ENCODE peak calls at places on chromosome 9, in ten cellular contexts. N is H7; J is CD8-positive, alpha-beta T cell; S is GM23338; W is sciatic nerve; K is PC-3; Z is ecto neural progenitor cell; L is thyroid gland; D is left colon; G is activated T-helper 1 cell treated with Interleukin-2 at 50 U/mL for 16 hours. H is an unnamed sample.

GRCh38 chr9:81132318-81132717 is 557.0 kb downstream of the TLE1 start:
- DNase-seq in N (no peak), J (no peak), S (no peak), W (no peak), K (peak; percentile 38), Z (no peak), L (no peak), D (no peak), G (no peak), H (no peak)

GRCh38 chr9:91256235-91256634 is 105.5 kb downstream of the AUH start:
- DNase-seq in N (no peak), J (no peak), S (no peak), W (no peak), K (no peak), Z (no peak), L (no peak), D (no peak), G (no peak), H (no peak)

GRCh38 chr9:101498323-101498722 is 35.3 kb upstream of the RNF20 start:
- DNase-seq in N (no peak), J (no peak), S (no peak), W (no peak), K (no peak), Z (no peak), L (no peak), D (no peak), G (no peak), H (no peak)

GRCh38 chr9:93288341-93288740 is 104.4 kb downstream of the WNK2 start:
- DNase-seq in N (peak; percentile 66), J (no peak), S (peak; percentile 38), W (no peak), K (no peak), Z (no peak), L (no peak), D (peak; percentile 9), G (no peak), H (no peak)

GRCh38 chr9:745761-746414 is 95.6 kb upstream of the DMRT1 start:
- DNase-seq in N (no peak), J (no peak), S (no peak), W (no peak), K (no peak), Z (no peak), L (no peak), D (no peak), G (no peak), H (no peak)

GRCh38 chr9:136147890-136148714 is 29.4 kb upstream of the TMEM250 start:
- DNase-seq in N (peak; percentile 87), J (no peak), S (no peak), W (no peak), K (no peak), Z (no peak), L (no peak), D (no peak), G (no peak), H (no peak)

GRCh38 chr9:126117158-126117425 is 209.5 kb upstream of the MVB12B start:
- DNase-seq in N (no peak), J (no peak), S (no peak), W (no peak), K (no peak), Z (no peak), L (no peak), D (no peak), G (no peak), H (no peak)

GRCh38 chr9:128072144-128073021 is 4.4 kb downstream of the SLC25A25 start:
- DNase-seq in N (no peak), J (peak; percentile 50), S (no peak), W (peak; percentile 94), K (peak; percentile 84), Z (no peak), L (peak; percentile 92), D (peak; percentile 92), G (peak; percentile 32), H (peak; percentile 96)

GRCh38 chr9:124386201-124386600 is 29.0 kb downstream of the PSMB7 start:
- DNase-seq in N (no peak), J (no peak), S (no peak), W (no peak), K (no peak), Z (no peak), L (no peak), D (no peak), G (no peak), H (no peak)

GRCh38 chr9:80699551-80699998 is 989.8 kb downstream of the TLE1 start:
- DNase-seq in N (peak; percentile 2), J (no peak), S (peak; percentile 6), W (no peak), K (peak; percentile 84), Z (no peak), L (no peak), D (no peak), G (no peak), H (no peak)

GRCh38 chr9:20683351-20684034 is 566 bp upstream of the FOCAD start:
- DNase-seq in N (peak; percentile 22), J (peak; percentile 51), S (no peak), W (peak; percentile 73), K (peak; percentile 17), Z (no peak), L (peak; percentile 60), D (peak; percentile 46), G (peak; percentile 2), H (peak; percentile 76)

GRCh38 chr9:37986001-37986400 is 82.1 kb upstream of the SLC25A51 start:
- DNase-seq in N (no peak), J (no peak), S (no peak), W (no peak), K (no peak), Z (no peak), L (no peak), D (no peak), G (no peak), H (no peak)

GRCh38 chr9:12923472-12924009 is 148.7 kb downstream of the LURAP1L start:
- DNase-seq in N (no peak), J (no peak), S (no peak), W (no peak), K (no peak), Z (no peak), L (peak; percentile 81), D (no peak), G (no peak), H (peak; percentile 53)

GRCh38 chr9:36144322-36145206 is 8.0 kb downstream of the GLIPR2 start:
- DNase-seq in N (no peak), J (no peak), S (no peak), W (no peak), K (no peak), Z (no peak), L (no peak), D (no peak), G (no peak), H (no peak)

H was measured in tibial nerve.